ENCODE peak calls at places on chromosome 22, in four cellular contexts. J, B, X and Q are unnamed samples.
A peak's percentile ranks its signal among the peaks of the same experiment; 100 is the strongest.

GRCh38 chr22:17818166-17818565 is 43.9 kb upstream of the BID start:
- ATAC-seq in J (no peak), X (no peak), B (no peak), Q (no peak)

GRCh38 chr22:26958378-26958777 is 301.0 kb downstream of the MIAT start:
- ATAC-seq in X (no peak), J (no peak), B (no peak), Q (no peak)

GRCh38 chr22:27331526-27332281 is 469.9 kb downstream of the MN1 start:
- ATAC-seq in J (peak; percentile 82), B (peak; percentile 67), X (peak; percentile 99), Q (peak; percentile 85)

GRCh38 chr22:27879923-27880322 is 39.1 kb downstream of the PITPNB start:
- ATAC-seq in J (peak; percentile 93), X (peak; percentile 95), B (peak; percentile 71), Q (no peak)

GRCh38 chr22:23035557-23036277 is 34.6 kb upstream of the GNAZ start:
- ATAC-seq in X (no peak), J (no peak), B (no peak), Q (no peak)

GRCh38 chr22:38456841-38457699 is 2.1 kb upstream of the KCNJ4 start:
- ATAC-seq in J (no peak), X (no peak), B (no peak), Q (no peak)

GRCh38 chr22:39055658-39056057 is 15.0 kb downstream of the APOBEC3F start:
- ATAC-seq in J (peak; percentile 41), B (no peak), X (no peak), Q (no peak)

GRCh38 chr22:38317995-38318715 is 922 bp upstream of the CSNK1E start:
- ATAC-seq in B (peak; percentile 76), J (peak; percentile 59), X (peak; percentile 79), Q (peak; percentile 72)

GRCh38 chr22:46622081-46622521 is 1.9 kb downstream of the GRAMD4 start:
- ATAC-seq in B (no peak), X (no peak), J (no peak), Q (peak; percentile 34)

GRCh38 chr22:39534591-39535301 is 2.2 kb upstream of the RPS19BP1 start:
- ATAC-seq in J (peak; percentile 65), X (peak; percentile 69), B (peak; percentile 38), Q (peak; percentile 24)

GRCh38 chr22:23076896-23077572 is 6.7 kb downstream of the GNAZ start:
- ATAC-seq in J (no peak), B (no peak), X (no peak), Q (no peak)

GRCh38 chr22:44624689-44625420 is 77.1 kb upstream of the PRR5 start:
- ATAC-seq in B (no peak), X (no peak), J (no peak), Q (no peak)

GRCh38 chr22:39463931-39464390 is 7.1 kb downstream of the MGAT3 start:
- ATAC-seq in X (no peak), J (no peak), B (peak; percentile 81), Q (no peak)

GRCh38 chr22:49693848-49694247 is 133.8 kb downstream of the BRD1 start:
- ATAC-seq in J (no peak), B (no peak), X (no peak), Q (no peak)

GRCh38 chr22:22712092-22712658 is 67.8 kb downstream of the GGTLC2 start:
- ATAC-seq in X (no peak), B (no peak), J (no peak), Q (no peak)

GRCh38 chr22:27264184-27264583 is 537.4 kb downstream of the MN1 start:
- ATAC-seq in X (no peak), B (no peak), J (no peak), Q (no peak)

GRCh38 chr22:38309614-38310517 is 7.4 kb downstream of the CSNK1E start:
- ATAC-seq in X (no peak), B (no peak), J (peak; percentile 89), Q (peak; percentile 46)

GRCh38 chr22:28989035-28989464 is 72.6 kb downstream of the C22orf31 start:
- ATAC-seq in B (no peak), J (no peak), X (no peak), Q (no peak)

GRCh38 chr22:29030618-29031235 is 30.9 kb downstream of the C22orf31 start:
- ATAC-seq in B (peak; percentile 86), J (peak; percentile 79), X (peak; percentile 83), Q (peak; percentile 74)

GRCh38 chr22:45689195-45689594 is 17.6 kb downstream of the ATXN10 start:
- ATAC-seq in J (no peak), B (no peak), X (peak; percentile 39), Q (no peak)

GRCh38 chr22:39309881-39310714 is 9.3 kb downstream of the RPL3 start:
- ATAC-seq in B (no peak), X (peak; percentile 17), J (peak; percentile 16), Q (no peak)

GRCh38 chr22:45105281-45105700 is 58.4 kb upstream of the NUP50 start:
- ATAC-seq in J (peak; percentile 60), B (peak; percentile 38), X (no peak), Q (no peak)

GRCh38 chr22:49815641-49816071 is 12.0 kb downstream of the BRD1 start:
- ATAC-seq in B (peak; percentile 24), J (no peak), X (peak; percentile 40), Q (no peak)

GRCh38 chr22:22810018-22810427 is 77.6 kb upstream of the IGLL5 start:
- ATAC-seq in X (peak; percentile 93), B (peak; percentile 44), J (peak; percentile 97), Q (no peak)

GRCh38 chr22:50507991-50508884 is at the start of gene NCAPH2:
- ATAC-seq in X (peak; percentile 71), B (peak; percentile 92), J (peak; percentile 42), Q (peak; percentile 89)

GRCh38 chr22:46815132-46815531 is 52.7 kb downstream of the TBC1D22A start:
- ATAC-seq in X (peak; percentile 20), B (peak; percentile 27), J (peak; percentile 67), Q (no peak)

GRCh38 chr22:35197071-35197470 is 60.2 kb upstream of the HMGXB4 start:
- ATAC-seq in J (no peak), B (no peak), X (no peak), Q (no peak)
- TF ChIP-seq POLR2A in J (no peak), B (no peak), X (no peak), Q (no peak)

GRCh38 chr22:31917227-31917921 is 27.0 kb upstream of the YWHAH start:
- ATAC-seq in B (peak; percentile 44), X (no peak), J (peak; percentile 32), Q (no peak)
- TF ChIP-seq EP300 in B (no peak), X (no peak), J (no peak), Q (no peak)

GRCh38 chr22:19565921-19566598 is 41.9 kb upstream of the CLDN5 start:
- ATAC-seq in J (no peak), B (no peak), X (no peak), Q (peak; percentile 74)

GRCh38 chr22:19566599-19567382 is 42.6 kb upstream of the CLDN5 start:
- ATAC-seq in J (no peak), B (peak; percentile 21), X (no peak), Q (peak; percentile 45)

GRCh38 chr22:19567383-19568009 is 43.3 kb upstream of the CLDN5 start:
- ATAC-seq in X (no peak), J (no peak), B (no peak), Q (no peak)

GRCh38 chr22:19568337-19569311 is 44.4 kb upstream of the CLDN5 start:
- ATAC-seq in B (no peak), X (peak; percentile 72), J (no peak), Q (no peak)

GRCh38 chr22:19565382-19565902 is 41.2 kb upstream of the CLDN5 start:
- ATAC-seq in X (no peak), J (no peak), B (no peak), Q (no peak)
- TF ChIP-seq CTCF in X (no peak), J (no peak), B (no peak), Q (no peak)

DNA sequence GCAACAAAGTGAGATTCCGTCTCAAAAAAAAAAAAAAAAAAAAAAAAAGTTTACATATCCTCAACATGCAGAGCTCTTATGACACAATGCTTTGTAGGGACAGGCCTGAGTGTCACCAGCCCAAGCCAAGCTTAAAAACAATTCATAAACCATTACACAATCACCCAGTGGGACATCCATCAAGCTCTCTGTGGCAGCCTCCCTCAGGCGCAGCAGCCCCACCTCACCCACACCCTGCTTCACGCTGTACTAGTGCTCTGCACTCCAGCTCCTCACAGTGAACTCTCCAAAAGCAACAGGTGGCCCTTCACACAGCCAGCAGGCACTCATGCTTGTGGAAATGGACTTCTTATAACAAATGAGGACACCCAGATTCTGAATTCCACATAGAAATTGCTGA is 3.5 kb upstream of the FOXRED2 start:
- ATAC-seq in B (peak; percentile 38), J (no peak), X (no peak), Q (peak; percentile 74)
- TF ChIP-seq POLR2A in B (no peak), J (no peak), X (no peak), Q (no peak)

DNA sequence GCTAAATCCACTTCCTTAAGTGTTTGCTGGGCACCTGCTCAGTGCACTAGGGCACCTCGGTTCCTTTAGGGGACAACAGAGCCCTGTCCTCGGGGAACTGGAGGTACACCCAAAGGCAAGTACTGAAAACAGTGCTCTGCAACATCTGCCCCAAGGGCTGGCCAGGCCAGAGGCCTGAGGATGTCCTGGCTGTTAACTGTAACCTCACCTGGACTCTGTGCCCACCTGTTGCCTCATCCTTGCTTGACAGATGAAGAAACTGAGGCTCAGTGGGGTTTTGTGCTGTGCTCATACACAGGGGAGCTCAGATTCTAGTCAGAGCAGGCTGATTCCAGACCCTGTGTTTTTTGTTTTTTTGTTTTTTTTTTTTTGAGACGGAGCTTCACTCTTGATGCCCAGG is 2.6 kb downstream of the SEC14L4 start:
- ATAC-seq in J (no peak), X (no peak), B (no peak), Q (no peak)
- TF ChIP-seq EP300 in J (no peak), X (no peak), B (no peak), Q (no peak)

GRCh38 chr22:47839586-47840245 is 1077.3 kb downstream of the TBC1D22A start:
- ATAC-seq in B (no peak), X (no peak), J (no peak), Q (no peak)

GRCh38 chr22:47841166-47841565 is 1078.7 kb downstream of the TBC1D22A start:
- ATAC-seq in B (no peak), X (no peak), J (no peak), Q (no peak)

GRCh38 chr22:47835726-47836125 is 1073.3 kb downstream of the TBC1D22A start:
- ATAC-seq in J (no peak), X (peak; percentile 67), B (no peak), Q (no peak)

GRCh38 chr22:47836957-47837356 is 1074.5 kb downstream of the TBC1D22A start:
- ATAC-seq in B (no peak), X (peak; percentile 58), J (no peak), Q (no peak)

GRCh38 chr22:47837703-47838102 is 1075.3 kb downstream of the TBC1D22A start:
- ATAC-seq in J (no peak), X (no peak), B (no peak), Q (no peak)
- TF ChIP-seq CTCF in J (peak; percentile 50), X (no peak), B (no peak), Q (no peak)

GRCh38 chr22:20979243-20979809 is 2.8 kb upstream of the LZTR1 start:
- ATAC-seq in B (peak; percentile 72), X (no peak), J (no peak), Q (peak; percentile 59)
- TF ChIP-seq POLR2A in B (no peak), X (no peak), J (no peak), Q (no peak)

GRCh38 chr22:25146906-25147754 is 52.5 kb upstream of the CRYBB3 start:
- ATAC-seq in B (no peak), J (no peak), X (no peak), Q (no peak)
- TF ChIP-seq EP300 in B (no peak), J (no peak), X (no peak), Q (no peak)